ENCODE peak calls at places on chromosomes 6 and 20, in seven cellular contexts. J is activated T-cell treated with anti-CD3 and anti-CD28 coated beads for 1 hour, E is NCI-H460, C is fibroblast of villous mesenchyme, S is sigmoid colon, L is pons, V is astrocyte of the spinal cord. O is an unnamed sample.

GRCh38 chr6:149723771-149724417 is 6.0 kb upstream of the LATS1 start:
- DNase-seq in S (no peak), J (peak; percentile 14), C (peak; percentile 88), L (peak; percentile 90), E (peak; percentile 62), V (peak; percentile 75), O (peak; percentile 19)

GRCh38 chr20:58033026-58033536 is 195.4 kb downstream of the ANKRD60 start:
- DNase-seq in L (no peak), C (no peak), S (no peak), V (no peak), E (no peak), J (no peak), O (no peak)

GRCh38 chr20:48295966-48296421 is 510.7 kb upstream of the SULF2 start:
- DNase-seq in C (peak; percentile 43), L (no peak), S (no peak), J (no peak), V (peak; percentile 68), E (no peak), O (no peak)

GRCh38 chr6:20332441-20333006 is 69.2 kb upstream of the E2F3 start:
- DNase-seq in C (no peak), S (no peak), J (no peak), E (no peak), V (no peak), L (no peak), O (no peak)

GRCh38 chr6:11429577-11429976 is 108.0 kb upstream of the TMEM170B start:
- DNase-seq in C (no peak), V (peak; percentile 93), E (no peak), J (no peak), L (no peak), S (no peak), O (no peak)

GRCh38 chr20:37267684-37268313 is 6.2 kb upstream of the GHRH start:
- DNase-seq in C (no peak), S (no peak), J (no peak), V (no peak), L (peak; percentile 69), E (no peak), O (no peak)

GRCh38 chr20:62881662-62882395 is 20.2 kb upstream of the TCFL5 start:
- DNase-seq in V (no peak), J (no peak), L (no peak), E (no peak), S (no peak), C (no peak), O (no peak)

GRCh38 chr20:4244700-4245485 is 229.5 kb upstream of the RNF24 start:
- DNase-seq in S (no peak), E (no peak), L (no peak), C (peak; percentile 86), J (no peak), V (no peak), O (no peak)

GRCh38 chr20:46562373-46563169 is 12.1 kb upstream of the OCSTAMP start:
- DNase-seq in E (peak; percentile 66), L (peak; percentile 95), J (peak; percentile 53), V (peak; percentile 47), S (peak; percentile 85), C (peak; percentile 59), O (peak; percentile 49)

GRCh38 chr6:3324262-3324942 is 65.7 kb downstream of the PSMG4 start:
- DNase-seq in J (no peak), S (no peak), L (peak; percentile 88), C (peak; percentile 39), V (peak; percentile 89), E (no peak), O (peak; percentile 38)

GRCh38 chr6:8939615-8940014 is 504.3 kb upstream of the SLC35B3 start:
- DNase-seq in L (no peak), J (no peak), V (no peak), S (no peak), C (no peak), E (no peak), O (no peak)

GRCh38 chr6:110646951-110647910 is 168.0 kb downstream of the CDK19 start:
- DNase-seq in S (no peak), C (no peak), L (no peak), J (no peak), V (no peak), E (no peak), O (no peak)

GRCh38 chr6:71197770-71198169 is 90.8 kb upstream of the OGFRL1 start:
- DNase-seq in S (no peak), J (no peak), C (peak; percentile 71), V (peak; percentile 58), L (no peak), E (no peak), O (no peak)

GRCh38 chr20:4795394-4795793 is 73.7 kb downstream of the PRND start:
- DNase-seq in C (peak; percentile 41), V (peak; percentile 47), L (no peak), J (no peak), S (no peak), E (peak; percentile 50), O (no peak)

GRCh38 chr20:1150218-1150617 is 31.8 kb downstream of the PSMF1 start:
- DNase-seq in L (no peak), V (no peak), E (peak; percentile 15), J (no peak), S (no peak), C (peak; percentile 24), O (no peak)

GRCh38 chr6:111926731-111927302 is 53.6 kb upstream of the FYN start:
- DNase-seq in C (no peak), S (no peak), V (no peak), L (no peak), E (no peak), J (no peak), O (no peak)

GRCh38 chr6:155765275-155766194 is 309.9 kb upstream of the NOX3 start:
- DNase-seq in V (peak; percentile 49), J (no peak), S (no peak), L (no peak), C (peak; percentile 51), E (no peak), O (no peak)

GRCh38 chr20:16106191-16106849 is 466.9 kb downstream of the KIF16B start:
- DNase-seq in E (no peak), V (no peak), L (no peak), C (no peak), J (no peak), S (no peak), O (no peak)

O was measured in GM12891.